ENCODE peak calls at places on chromosome 10, in six cellular contexts. N, K, J, P, I and Q are unnamed samples.
A peak's percentile ranks its signal among the peaks of the same experiment; 100 is the strongest.

GRCh38 chr10:12631787-12632562 is 282.6 kb downstream of the CAMK1D start:
- DNase-seq in N (no peak), K (peak; percentile 46), I (no peak), P (no peak), J (no peak), Q (no peak)

GRCh38 chr10:58712982-58713381 is 200.3 kb downstream of the BICC1 start:
- DNase-seq in P (no peak), I (no peak), K (no peak), J (no peak), N (no peak), Q (no peak)

GRCh38 chr10:113735913-113736312 is 15.6 kb upstream of the PLEKHS1 start:
- DNase-seq in J (no peak), K (peak; percentile 16), P (no peak), N (no peak), I (no peak), Q (no peak)

GRCh38 chr10:100930368-100930767 is 17.6 kb downstream of the SLF2 start:
- DNase-seq in P (no peak), N (no peak), J (no peak), I (no peak), K (peak; percentile 10), Q (no peak)

GRCh38 chr10:128123853-128124252 is 2.4 kb downstream of the MKI67 start:
- DNase-seq in I (no peak), K (no peak), J (no peak), P (no peak), N (no peak), Q (no peak)

GRCh38 chr10:58304099-58304633 is 30.6 kb upstream of the UBE2D1 start:
- DNase-seq in J (no peak), P (no peak), N (no peak), I (no peak), K (no peak), Q (no peak)

GRCh38 chr10:416091-416515 is 273.4 kb downstream of the DIP2C start:
- DNase-seq in I (no peak), P (no peak), J (no peak), N (no peak), K (no peak), Q (no peak)

GRCh38 chr10:103397191-103397825 is 882 bp downstream of the PDCD11 start:
- DNase-seq in K (no peak), N (no peak), P (peak; percentile 1), I (no peak), J (no peak), Q (no peak)

GRCh38 chr10:116278832-116279231 is 5.8 kb upstream of the GFRA1 start:
- DNase-seq in J (no peak), K (no peak), N (no peak), P (no peak), I (no peak), Q (no peak)

GRCh38 chr10:58773351-58773750 is 260.7 kb downstream of the BICC1 start:
- DNase-seq in J (no peak), I (no peak), N (no peak), P (no peak), K (no peak), Q (no peak)

GRCh38 chr10:106836923-106837322 is 327.6 kb downstream of the SORCS1 start:
- DNase-seq in I (no peak), J (no peak), N (no peak), K (no peak), P (no peak), Q (no peak)

GRCh38 chr10:133277993-133278576 is 1.4 kb upstream of the ADAM8 start:
- DNase-seq in P (no peak), I (no peak), N (no peak), K (no peak), J (peak; percentile 62), Q (no peak)

GRCh38 chr10:79383974-79384606 is 36.8 kb downstream of the PPIF start:
- DNase-seq in K (no peak), J (peak; percentile 18), P (no peak), N (no peak), I (peak; percentile 20), Q (peak; percentile 60)

GRCh38 chr10:78288716-78289115 is 255.1 kb downstream of the RPS24 start:
- DNase-seq in I (no peak), K (no peak), J (no peak), N (no peak), P (no peak), Q (no peak)

GRCh38 chr10:31142026-31142425 is 110.4 kb upstream of the ZNF438 start:
- DNase-seq in J (no peak), P (peak; percentile 60), N (peak; percentile 92), K (no peak), I (no peak), Q (no peak)

GRCh38 chr10:23157691-23158369 is 34.3 kb upstream of the PTF1A start:
- DNase-seq in P (peak; percentile 25), J (peak; percentile 34), N (peak; percentile 45), K (peak; percentile 34), I (peak; percentile 66), Q (no peak)

GRCh38 chr10:19811517-19811916 is 4.7 kb upstream of the PLXDC2 start:
- DNase-seq in N (peak; percentile 58), J (peak; percentile 66), P (peak; percentile 41), K (no peak), I (no peak), Q (no peak)

GRCh38 chr10:63069318-63069717 is 63.8 kb upstream of the NRBF2 start:
- DNase-seq in J (no peak), I (no peak), P (no peak), N (no peak), K (no peak), Q (no peak)

GRCh38 chr10:63064706-63065105 is 68.4 kb upstream of the NRBF2 start:
- DNase-seq in N (no peak), P (no peak), I (no peak), K (no peak), J (no peak), Q (no peak)

GRCh38 chr10:63068246-63068645 is 64.9 kb upstream of the NRBF2 start:
- DNase-seq in J (no peak), K (no peak), N (no peak), P (no peak), I (no peak), Q (no peak)

GRCh38 chr10:63071145-63071544 is 62.0 kb upstream of the NRBF2 start:
- DNase-seq in N (no peak), J (no peak), K (no peak), P (no peak), I (no peak), Q (no peak)

GRCh38 chr10:63066606-63067005 is 66.5 kb upstream of the NRBF2 start:
- DNase-seq in N (no peak), I (no peak), P (no peak), J (no peak), K (no peak), Q (no peak)
- TF ChIP-seq CTCF in N (no peak), I (no peak), P (no peak), J (no peak), K (no peak), Q (no peak)

GRCh38 chr10:37314862-37315261 is 189.5 kb downstream of the ANKRD30A start:
- DNase-seq in P (no peak), I (no peak), K (peak; percentile 2), N (no peak), J (no peak), Q (no peak)
- TF ChIP-seq CTCF in P (no peak), I (no peak), K (no peak), N (no peak), J (no peak), Q (no peak)

GRCh38 chr10:120818301-120818700 is 32.9 kb upstream of the WDR11 start:
- DNase-seq in I (no peak), N (no peak), P (no peak), K (no peak), J (no peak), Q (no peak)
- TF ChIP-seq CTCF in I (no peak), N (no peak), P (no peak), K (no peak), J (no peak), Q (no peak)

DNA sequence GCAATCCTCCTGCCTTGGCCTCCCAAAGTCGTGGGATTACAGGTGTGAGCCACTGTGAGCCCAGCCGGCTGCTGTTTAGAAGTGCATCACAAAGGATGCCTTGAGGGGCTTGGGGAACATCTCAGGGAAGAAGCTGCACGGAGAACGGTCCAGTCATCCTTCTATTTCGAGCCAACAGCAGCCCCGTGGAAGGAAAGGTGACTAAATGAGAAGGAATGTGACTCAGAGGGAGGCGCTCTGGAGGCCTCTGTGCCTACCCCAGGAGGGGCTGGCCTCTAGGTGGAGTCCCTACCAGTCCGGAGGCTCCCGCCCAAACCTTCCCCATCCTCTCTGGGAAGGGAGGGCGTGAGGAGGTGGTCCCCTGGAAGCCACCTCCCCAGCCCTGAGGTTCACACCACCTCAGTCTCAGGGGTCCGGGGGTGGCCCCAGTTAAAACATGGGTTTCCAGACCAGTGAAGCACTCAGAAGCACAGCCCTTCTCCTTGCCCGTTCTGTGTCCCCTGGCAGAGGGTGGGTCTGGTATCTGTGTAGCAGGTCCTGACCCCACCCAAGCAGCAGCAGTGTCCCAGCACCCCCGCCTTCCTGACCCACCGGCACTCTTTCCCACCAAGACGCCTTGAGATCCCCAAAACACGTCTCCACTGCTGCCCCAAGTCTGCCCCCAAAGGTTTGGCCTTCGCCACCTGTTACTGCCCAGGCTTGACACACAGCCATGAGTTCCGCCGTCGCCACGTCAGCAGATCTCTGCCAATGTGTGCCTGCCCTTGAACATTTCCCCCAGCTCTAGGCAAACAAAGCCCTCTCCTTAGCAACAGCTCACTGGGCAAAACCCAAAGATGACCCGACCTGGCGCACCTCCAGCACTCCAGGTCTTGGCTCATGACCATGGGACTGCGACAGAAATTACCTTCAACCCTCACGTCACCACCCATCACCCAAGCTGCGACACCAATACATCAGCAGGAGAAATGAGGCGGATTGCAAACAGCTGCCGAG is 75.9 kb downstream of the CTBP2 start:
- DNase-seq in N (peak; percentile 94), J (peak; percentile 97), P (peak; percentile 94), I (no peak), K (peak; percentile 99), Q (no peak)
- TF ChIP-seq CTCF in N (peak; percentile 49), J (peak; percentile 20), P (peak; percentile 56), I (no peak), K (peak; percentile 46), Q (no peak)

GRCh38 chr10:119418401-119418800 is 124.1 kb downstream of the RGS10 start:
- DNase-seq in K (no peak), I (no peak), N (no peak), J (no peak), P (no peak), Q (no peak)
- TF ChIP-seq CTCF in K (no peak), I (no peak), N (no peak), J (no peak), P (peak; percentile 41), Q (no peak)

GRCh38 chr10:98852686-98853085 is 383.0 kb downstream of the HPSE2 start:
- DNase-seq in J (no peak), N (no peak), I (no peak), P (no peak), K (no peak), Q (no peak)
- TF ChIP-seq CTCF in J (no peak), N (no peak), I (no peak), P (no peak), K (no peak), Q (peak; percentile 48)

GRCh38 chr10:93542358-93542791 is 24.1 kb upstream of the FFAR4 start:
- DNase-seq in J (peak; percentile 41), K (no peak), I (no peak), P (no peak), N (peak; percentile 12), Q (no peak)
- TF ChIP-seq CTCF in J (no peak), K (no peak), I (no peak), P (no peak), N (no peak), Q (peak; percentile 18)

GRCh38 chr10:124743188-124744046 is 761 bp downstream of the FAM53B start:
- DNase-seq in K (peak; percentile 54), P (peak; percentile 16), J (peak; percentile 56), N (peak; percentile 39), I (peak; percentile 60), Q (peak; percentile 78)
- TF ChIP-seq CTCF in K (no peak), P (no peak), J (no peak), N (no peak), I (no peak), Q (no peak)